ENCODE peak calls at places on chromosomes 4 and X, in seven cellular contexts. Z is astrocyte; A is psoas muscle; G is CD8-positive, alpha-beta memory T cell; L is H1; X is PC-3; P is transverse colon. S is an unnamed sample.

GRCh38 chr4:25926473-25926872 is 12.5 kb downstream of the SMIM20 start:
- DNase-seq in Z (no peak), A (no peak), G (no peak), L (no peak), X (peak; percentile 4), P (no peak), S (no peak)

GRCh38 chr4:100929135-100929534 is 411.3 kb upstream of the EMCN start:
- DNase-seq in Z (no peak), A (no peak), G (no peak), L (no peak), X (no peak), P (no peak), S (no peak)

GRCh38 chrX:36462142-36462541 is 542.6 kb downstream of the CFAP47 start:
- DNase-seq in Z (no peak), A (no peak), G (no peak), L (no peak), X (no peak), P (no peak), S (no peak)

GRCh38 chrX:115966920-115967319 is 203.6 kb upstream of the AGTR2 start:
- DNase-seq in Z (no peak), A (no peak), G (no peak), L (no peak), X (no peak), P (no peak), S (no peak)

GRCh38 chr4:173171098-173171497 is 2.5 kb downstream of the GALNT7 start:
- DNase-seq in Z (no peak), A (no peak), G (no peak), L (no peak), X (peak; percentile 56), P (no peak), S (no peak)

GRCh38 chr4:26557164-26557563 is 26.7 kb upstream of the TBC1D19 start:
- DNase-seq in Z (peak; percentile 98), A (no peak), G (no peak), L (no peak), X (peak; percentile 20), P (no peak), S (no peak)

GRCh38 chr4:45186249-45186648 is 459.9 kb upstream of the GNPDA2 start:
- DNase-seq in Z (no peak), A (no peak), G (no peak), L (no peak), X (no peak), P (no peak), S (no peak)

GRCh38 chr4:102531441-102531840 is 30.3 kb downstream of the NFKB1 start:
- DNase-seq in Z (peak; percentile 53), A (no peak), G (no peak), L (no peak), X (no peak), P (no peak), S (no peak)

GRCh38 chr4:48681856-48682255 is 98.2 kb downstream of the FRYL start:
- DNase-seq in Z (peak; percentile 12), A (no peak), G (peak; percentile 26), L (no peak), X (peak; percentile 33), P (no peak), S (no peak)

GRCh38 chr4:183721207-183722081 is 62.4 kb downstream of the TRAPPC11 start:
- DNase-seq in Z (peak; percentile 6), A (peak; percentile 76), G (peak; percentile 44), L (peak; percentile 61), X (no peak), P (peak; percentile 83), S (peak; percentile 20)

GRCh38 chr4:136183513-136183912 is 1348.8 kb downstream of the PCDH18 start:
- DNase-seq in Z (no peak), A (no peak), G (no peak), L (no peak), X (no peak), P (no peak), S (no peak)

GRCh38 chr4:106315476-106315967 is 487 bp downstream of the TBCK start:
- DNase-seq in Z (peak; percentile 23), A (no peak), G (no peak), L (no peak), X (peak; percentile 91), P (no peak), S (peak; percentile 10)

GRCh38 chr4:21765810-21766407 is 182.7 kb downstream of the KCNIP4 start:
- DNase-seq in Z (no peak), A (no peak), G (peak; percentile 2), L (peak; percentile 64), X (peak; percentile 79), P (peak; percentile 19), S (no peak)

GRCh38 chr4:80134936-80135701 is 62.1 kb upstream of the ANTXR2 start:
- DNase-seq in Z (peak; percentile 10), A (no peak), G (no peak), L (no peak), X (peak; percentile 59), P (no peak), S (no peak)

GRCh38 chr4:52861171-52861873 is 795 bp upstream of the RASL11B start:
- DNase-seq in Z (no peak), A (no peak), G (no peak), L (no peak), X (no peak), P (no peak), S (no peak)

GRCh38 chr4:148312996-148313490 is 129.2 kb downstream of the NR3C2 start:
- DNase-seq in Z (no peak), A (no peak), G (no peak), L (no peak), X (no peak), P (no peak), S (no peak)

GRCh38 chr4:155780773-155781172 is 22.0 kb downstream of the GUCY1B1 start:
- DNase-seq in Z (no peak), A (no peak), G (no peak), L (no peak), X (peak; percentile 54), P (no peak), S (no peak)

GRCh38 chrX:111164728-111165127 is 68.7 kb downstream of the PAK3 start:
- DNase-seq in Z (no peak), A (no peak), G (no peak), L (no peak), X (peak; percentile 19), P (no peak), S (no peak)

GRCh38 chr4:177008836-177009501 is 216.2 kb upstream of the VEGFC start:
- DNase-seq in Z (peak; percentile 34), A (no peak), G (no peak), L (no peak), X (no peak), P (no peak), S (no peak)

GRCh38 chr4:85474818-85475630 is at the start of gene ARHGAP24:
- DNase-seq in Z (peak; percentile 96), A (peak; percentile 87), G (no peak), L (peak; percentile 82), X (peak; percentile 88), P (peak; percentile 78), S (no peak)

GRCh38 chr4:158020175-158020574 is 152.7 kb downstream of the GASK1B start:
- DNase-seq in Z (peak; percentile 92), A (no peak), G (no peak), L (no peak), X (peak; percentile 75), P (peak; percentile 18), S (no peak)

DNA sequence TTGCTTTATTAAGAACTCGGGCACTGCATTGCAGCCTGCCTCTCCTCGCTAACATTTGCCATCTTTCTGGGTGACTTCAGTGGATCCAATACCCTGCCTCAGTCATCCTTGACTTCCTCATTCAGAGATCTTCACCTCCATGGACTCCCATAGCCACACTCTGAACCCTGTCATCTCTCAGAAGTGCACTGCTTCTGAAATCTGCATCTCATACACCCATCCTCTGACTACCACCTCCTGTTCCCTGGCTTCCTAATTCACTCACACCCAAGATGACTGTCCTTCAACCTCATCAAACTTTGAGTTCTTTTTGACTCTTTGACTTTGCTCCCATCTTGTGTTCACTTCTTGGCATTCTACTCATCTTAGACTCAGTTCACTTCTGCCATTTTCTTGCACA is 25.3 kb upstream of the CYBB start:
- DNase-seq in Z (no peak), A (no peak), G (no peak), L (no peak), X (no peak), P (no peak), S (no peak)
- H3K9me3 ChIP-seq in Z (no peaks in the 10 kb centered on the region), A (no peaks in the 10 kb centered on the region), G (no peaks in the 10 kb centered on the region), L (no peaks in the 10 kb centered on the region), X (no peaks in the 10 kb centered on the region), P (no peaks in the 10 kb centered on the region), S (no peaks in the 10 kb centered on the region)

DNA sequence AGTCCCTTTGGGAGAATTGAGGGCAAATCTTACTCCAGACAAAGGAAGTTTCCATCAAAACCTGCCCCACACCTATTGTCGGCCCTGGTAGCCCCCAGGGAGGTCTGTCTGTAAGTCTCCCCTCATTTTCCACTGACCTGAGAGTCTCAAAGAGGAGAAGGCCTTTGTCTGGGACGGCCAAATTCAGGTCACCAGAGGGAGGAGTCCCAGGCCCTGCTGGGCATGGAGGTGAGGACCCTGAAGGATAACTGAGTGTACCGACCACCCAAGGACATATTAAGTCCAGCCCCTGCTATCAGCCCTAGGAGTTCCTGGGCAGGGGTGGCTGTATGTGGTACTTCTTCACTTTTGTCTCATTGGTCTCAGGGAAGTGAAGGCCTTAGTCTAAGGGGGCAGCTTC is 229.9 kb downstream of the FGF13 start:
- DNase-seq in Z (no peak), A (no peak), G (no peak), L (no peak), X (no peak), P (no peak), S (no peak)
- H3K9me3 ChIP-seq in Z (no peaks in the 10 kb centered on the region), A (no peaks in the 10 kb centered on the region), G (no peaks in the 10 kb centered on the region), L (no peaks in the 10 kb centered on the region), X (no peaks in the 10 kb centered on the region), P (no peaks in the 10 kb centered on the region), S (no peaks in the 10 kb centered on the region)

DNA sequence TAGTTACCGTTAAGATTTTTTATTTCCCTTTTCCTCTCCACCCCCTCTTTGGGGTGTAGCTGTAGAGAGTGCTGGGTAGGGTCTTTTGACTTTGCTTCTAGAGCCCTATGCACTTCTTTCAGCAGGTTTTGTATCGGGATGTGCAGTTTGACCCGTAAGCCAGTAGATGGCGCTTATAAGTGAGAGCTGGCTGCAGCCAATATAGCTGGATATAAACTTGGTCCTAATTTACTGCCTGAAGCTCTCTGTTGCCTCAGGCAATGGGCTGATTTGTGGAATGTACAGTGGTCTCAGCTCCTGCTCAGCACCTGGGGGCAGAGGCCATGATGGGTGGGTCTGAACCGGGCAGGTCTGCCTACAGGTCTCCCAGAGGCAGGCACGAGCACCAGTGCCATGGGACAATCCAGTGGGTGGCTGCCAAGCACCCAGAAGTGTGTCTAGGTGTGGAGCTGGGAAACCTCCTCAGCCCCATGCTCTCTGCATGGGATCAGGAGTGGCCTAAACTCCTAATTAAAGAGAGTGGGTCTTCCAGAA is 146.5 kb downstream of the SPANXN1 start:
- DNase-seq in Z (no peak), A (no peak), G (no peak), L (no peak), X (peak; percentile 11), P (no peak), S (no peak)
- H3K9me3 ChIP-seq in Z (no peaks in the 10 kb centered on the region), A (no peaks in the 10 kb centered on the region), G (no peaks in the 10 kb centered on the region), L (no peaks in the 10 kb centered on the region), X (no peaks in the 10 kb centered on the region), P (no peaks in the 10 kb centered on the region), S (no peaks in the 10 kb centered on the region)

DNA sequence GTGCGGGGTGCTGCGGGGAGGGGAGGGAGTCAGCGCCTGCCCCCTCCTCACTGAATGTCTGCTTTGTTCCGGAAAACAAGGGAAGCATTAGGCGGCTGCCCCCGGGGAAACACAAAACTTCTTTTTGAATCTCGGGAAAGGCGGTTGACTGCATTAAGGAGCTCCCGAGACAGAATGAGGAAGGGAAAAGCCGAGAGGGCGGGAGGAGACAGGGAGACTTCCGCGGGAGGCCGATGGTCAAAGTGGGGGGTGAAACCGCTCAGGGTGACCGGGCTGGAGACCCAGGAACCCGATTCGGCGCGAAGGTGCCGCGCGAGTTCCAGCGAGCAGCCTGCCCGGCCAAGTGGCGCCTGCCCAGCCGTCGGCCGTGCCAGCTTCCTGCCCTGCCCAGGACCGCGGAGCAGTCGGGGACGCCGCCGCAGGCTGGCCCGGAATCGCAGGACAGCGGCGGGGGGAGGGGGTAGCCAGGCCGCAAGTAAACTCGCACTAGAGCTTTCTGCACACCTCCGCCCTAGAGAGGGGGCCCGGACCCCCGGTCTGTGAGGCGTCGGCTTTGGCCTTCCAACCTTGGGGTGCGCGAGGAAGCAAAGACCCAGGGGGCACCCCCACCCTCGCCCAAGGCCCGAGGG is 55.1 kb upstream of the BCOR start:
- DNase-seq in Z (no peak), A (peak; percentile 85), G (no peak), L (no peak), X (peak; percentile 50), P (peak; percentile 52), S (no peak)
- H3K9me3 ChIP-seq in Z (no peaks in the 10 kb centered on the region), A (no peaks in the 10 kb centered on the region), G (no peaks in the 10 kb centered on the region), L (no peaks in the 10 kb centered on the region), X (no peaks in the 10 kb centered on the region), P (no peaks in the 10 kb centered on the region), S (no peaks in the 10 kb centered on the region)